ENCODE peak calls at places on chromosomes 7 and 10, in ten cellular contexts. G is IMR-90; P is pancreas; X is Peyer's patch; S is CD4-positive, alpha-beta T cell; E is GM12864; N is ovary; W is colonic mucosa; H is spleen; I is cardiac fibroblast. R is an unnamed sample.

GRCh38 chr10:34964166-34964800 is 125.9 kb downstream of the CUL2 start:
- DNase-seq in X (no peak), G (no peak), W (no peak), E (no peak), I (no peak), N (no peak), H (peak; percentile 48), S (no peak), P (no peak), R (no peak)

GRCh38 chr10:30589441-30589840 is 40.1 kb downstream of the LYZL2 start:
- DNase-seq in X (no peak), P (no peak), G (no peak), H (peak; percentile 81), I (no peak), S (no peak), E (no peak), N (no peak), W (no peak), R (no peak)

GRCh38 chr7:100674441-100675407 is 1.2 kb downstream of the GNB2 start:
- DNase-seq in W (peak; percentile 57), E (no peak), H (peak; percentile 92), N (peak; percentile 61), I (no peak), P (peak; percentile 74), S (no peak), X (peak; percentile 46), G (no peak), R (no peak)

GRCh38 chr7:30556854-30557644 is 37.6 kb upstream of the GARS1 start:
- DNase-seq in I (no peak), P (no peak), W (no peak), X (no peak), G (peak; percentile 25), H (no peak), E (no peak), S (no peak), N (no peak), R (no peak)

GRCh38 chr10:15313034-15313433 is 58.1 kb downstream of the FAM171A1 start:
- DNase-seq in P (no peak), X (no peak), N (no peak), I (no peak), S (no peak), G (no peak), E (no peak), H (no peak), W (no peak), R (no peak)

GRCh38 chr10:89224697-89225443 is 17.8 kb upstream of the CH25H start:
- DNase-seq in E (no peak), W (no peak), N (no peak), X (no peak), G (no peak), H (no peak), P (no peak), I (no peak), S (no peak), R (no peak)

GRCh38 chr7:51732066-51732465 is 415.5 kb upstream of the COBL start:
- DNase-seq in I (no peak), E (no peak), N (no peak), X (no peak), S (no peak), G (no peak), H (no peak), W (no peak), P (no peak), R (no peak)

GRCh38 chr7:94393251-94393758 is 1.4 kb upstream of the COL1A2 start:
- DNase-seq in W (no peak), H (no peak), N (peak; percentile 77), P (no peak), X (no peak), G (peak; percentile 56), I (peak; percentile 62), S (no peak), E (no peak), R (no peak)

GRCh38 chr10:72069751-72070501 is 18.4 kb downstream of the SPOCK2 start:
- DNase-seq in S (no peak), P (no peak), N (no peak), E (no peak), X (no peak), H (peak; percentile 61), G (no peak), I (no peak), W (no peak), R (no peak)

GRCh38 chr7:151754142-151754590 is 122.7 kb downstream of the PRKAG2 start:
- DNase-seq in X (peak; percentile 32), I (peak; percentile 99), E (no peak), P (peak; percentile 87), G (peak; percentile 99), W (peak; percentile 75), N (peak; percentile 84), S (no peak), H (peak; percentile 86), R (peak; percentile 57)

GRCh38 chr10:52391927-52392602 is 78.0 kb downstream of the DKK1 start:
- DNase-seq in G (no peak), E (no peak), I (no peak), W (no peak), S (no peak), X (no peak), N (no peak), P (no peak), H (no peak), R (no peak)

GRCh38 chr7:86949052-86949778 is 110.2 kb downstream of the ELAPOR2 start:
- DNase-seq in W (no peak), P (no peak), G (no peak), S (no peak), H (peak; percentile 75), E (peak; percentile 53), I (no peak), N (no peak), X (no peak), R (no peak)

GRCh38 chr7:130921391-130922180 is 187.6 kb upstream of the KLF14 start:
- DNase-seq in G (peak; percentile 85), E (no peak), H (no peak), N (peak; percentile 68), X (peak; percentile 15), P (no peak), W (peak; percentile 66), S (no peak), I (peak; percentile 84), R (no peak)

GRCh38 chr10:5089869-5090268 is 4.3 kb upstream of the AKR1C3 start:
- DNase-seq in S (no peak), N (no peak), P (no peak), H (no peak), I (peak; percentile 67), X (no peak), G (peak; percentile 28), E (no peak), W (no peak), R (no peak)

GRCh38 chr10:54130394-54130793 is 670.6 kb downstream of the PCDH15 start:
- DNase-seq in H (no peak), E (no peak), W (no peak), N (no peak), G (no peak), S (no peak), I (no peak), X (no peak), P (no peak), R (no peak)

GRCh38 chr10:54137396-54137795 is 663.6 kb downstream of the PCDH15 start:
- DNase-seq in G (no peak), P (no peak), W (no peak), N (no peak), H (no peak), X (no peak), I (no peak), E (no peak), S (no peak), R (no peak)

GRCh38 chr10:54131833-54132232 is 669.2 kb downstream of the PCDH15 start:
- DNase-seq in E (no peak), H (no peak), N (no peak), G (no peak), P (no peak), W (no peak), S (no peak), X (no peak), I (no peak), R (no peak)

GRCh38 chr10:54133201-54133600 is 667.8 kb downstream of the PCDH15 start:
- DNase-seq in N (no peak), I (no peak), S (no peak), E (no peak), X (no peak), W (no peak), H (no peak), P (no peak), G (no peak), R (no peak)
- TF ChIP-seq CTCF in N (no peak), I (no peak), S (no peak), E (peak; percentile 6), X (no peak), W (no peak), H (peak; percentile 30), P (no peak), G (no peak), R (peak; percentile 3)

GRCh38 chr10:61662794-61663259 is at the start of gene CABCOCO1:
- DNase-seq in N (peak; percentile 55), P (peak; percentile 81), E (no peak), H (peak; percentile 80), X (no peak), G (peak; percentile 32), W (peak; percentile 63), S (no peak), I (peak; percentile 63), R (peak; percentile 27)
- TF ChIP-seq CTCF in N (no peak), P (no peak), E (no peak), H (peak; percentile 27), X (no peak), G (peak; percentile 22), W (no peak), S (no peak), I (peak; percentile 20), R (no peak)

GRCh38 chr7:127504715-127505114 is 80.7 kb downstream of the GCC1 start:
- DNase-seq in X (no peak), N (no peak), E (no peak), H (no peak), S (no peak), G (peak; percentile 4), W (peak; percentile 20), P (peak; percentile 65), I (peak; percentile 17), R (no peak)
- TF ChIP-seq CTCF in X (no peak), N (no peak), E (peak; percentile 60), H (peak; percentile 38), S (peak; percentile 37), G (peak; percentile 48), W (no peak), P (peak; percentile 22), I (peak; percentile 61), R (peak; percentile 49)

GRCh38 chr7:150476819-150477631 is 26.6 kb downstream of the GIMAP8 start:
- DNase-seq in S (no peak), G (no peak), P (no peak), H (no peak), E (no peak), N (no peak), X (no peak), I (no peak), W (no peak), R (no peak)

GRCh38 chr7:150476285-150476684 is 25.9 kb downstream of the GIMAP8 start:
- DNase-seq in N (no peak), P (no peak), G (no peak), S (no peak), H (no peak), W (no peak), I (no peak), X (no peak), E (no peak), R (no peak)

GRCh38 chr7:150481207-150481920 is 30.9 kb downstream of the GIMAP8 start:
- DNase-seq in H (peak; percentile 79), S (peak; percentile 59), I (no peak), E (no peak), X (peak; percentile 38), W (no peak), P (no peak), N (no peak), G (no peak), R (no peak)

GRCh38 chr7:150479023-150479716 is 28.7 kb downstream of the GIMAP8 start:
- DNase-seq in W (no peak), I (no peak), G (no peak), H (no peak), E (no peak), P (no peak), N (no peak), X (no peak), S (no peak), R (no peak)

GRCh38 chr7:150481955-150482354 is 31.5 kb downstream of the GIMAP8 start:
- DNase-seq in I (no peak), E (no peak), N (no peak), X (no peak), G (no peak), P (no peak), W (no peak), H (no peak), S (no peak), R (no peak)
- TF ChIP-seq CTCF in I (no peak), E (no peak), N (no peak), X (no peak), G (no peak), P (no peak), W (no peak), H (no peak), S (no peak), R (no peak)